ENCODE peak calls at places on chromosome 18, in six cellular contexts. One of them, this sample, is unnamed. For H3K27me3, the result is how much of the 10 kb centered on the place peaks cover.

GRCh38 chr18:35131387-35132283 is 90.4 kb downstream of the MAPRE2 start:
- DNase-seq in CD4-positive, alpha-beta T cell: no peak
- DNase-seq in right cardiac atrium: peak
- DNase-seq in CD8-positive, alpha-beta T cell: no peak
- DNase-seq in mesendoderm: no peak
- DNase-seq in spleen: no peak
- DNase-seq in this sample: no peak

GRCh38 chr18:36114251-36114650 is 14.9 kb downstream of the SLC39A6 start:
- DNase-seq in CD4-positive, alpha-beta T cell: no peak
- DNase-seq in right cardiac atrium: no peak
- DNase-seq in CD8-positive, alpha-beta T cell: no peak
- DNase-seq in mesendoderm: no peak
- DNase-seq in spleen: no peak
- DNase-seq in this sample: no peak

GRCh38 chr18:25517881-25518715 is 166.1 kb upstream of the ZNF521 start:
- DNase-seq in CD4-positive, alpha-beta T cell: no peak
- DNase-seq in right cardiac atrium: no peak
- DNase-seq in CD8-positive, alpha-beta T cell: no peak
- DNase-seq in mesendoderm: no peak
- DNase-seq in spleen: no peak
- DNase-seq in this sample: no peak

GRCh38 chr18:26803643-26804042 is 61.9 kb downstream of the AQP4 start:
- DNase-seq in CD4-positive, alpha-beta T cell: no peak
- DNase-seq in right cardiac atrium: no peak
- DNase-seq in CD8-positive, alpha-beta T cell: no peak
- DNase-seq in mesendoderm: peak
- DNase-seq in spleen: no peak
- DNase-seq in this sample: no peak

GRCh38 chr18:74899554-74899953 is 301.9 kb downstream of the ZNF407 start:
- DNase-seq in CD4-positive, alpha-beta T cell: no peak
- DNase-seq in right cardiac atrium: peak
- DNase-seq in CD8-positive, alpha-beta T cell: no peak
- DNase-seq in mesendoderm: no peak
- DNase-seq in spleen: no peak
- DNase-seq in this sample: peak

GRCh38 chr18:51211552-51211951 is 14.1 kb upstream of the MEX3C start:
- DNase-seq in CD4-positive, alpha-beta T cell: no peak
- DNase-seq in right cardiac atrium: peak
- DNase-seq in CD8-positive, alpha-beta T cell: no peak
- DNase-seq in mesendoderm: no peak
- DNase-seq in spleen: no peak
- DNase-seq in this sample: peak

GRCh38 chr18:73124165-73124564 is 256.4 kb upstream of the NETO1 start:
- DNase-seq in CD4-positive, alpha-beta T cell: no peak
- DNase-seq in right cardiac atrium: no peak
- DNase-seq in CD8-positive, alpha-beta T cell: no peak
- DNase-seq in mesendoderm: no peak
- DNase-seq in spleen: no peak
- DNase-seq in this sample: no peak

GRCh38 chr18:51614033-51614432 is 416.6 kb upstream of the MEX3C start:
- DNase-seq in CD4-positive, alpha-beta T cell: no peak
- DNase-seq in right cardiac atrium: no peak
- DNase-seq in CD8-positive, alpha-beta T cell: no peak
- DNase-seq in mesendoderm: peak
- DNase-seq in spleen: no peak
- DNase-seq in this sample: no peak

GRCh38 chr18:56257215-56257614 is 381.2 kb downstream of the TXNL1 start:
- DNase-seq in CD4-positive, alpha-beta T cell: no peak
- DNase-seq in right cardiac atrium: no peak
- DNase-seq in CD8-positive, alpha-beta T cell: no peak
- DNase-seq in mesendoderm: no peak
- DNase-seq in spleen: no peak
- DNase-seq in this sample: no peak

GRCh38 chr18:50944245-50944917 is 23.5 kb upstream of the ELAC1 start:
- DNase-seq in CD4-positive, alpha-beta T cell: no peak
- DNase-seq in right cardiac atrium: no peak
- DNase-seq in CD8-positive, alpha-beta T cell: no peak
- DNase-seq in mesendoderm: no peak
- DNase-seq in spleen: no peak
- DNase-seq in this sample: peak

GRCh38 chr18:54280206-54280550 is 10.9 kb downstream of the POLI start:
- DNase-seq in CD4-positive, alpha-beta T cell: no peak
- DNase-seq in right cardiac atrium: peak
- DNase-seq in CD8-positive, alpha-beta T cell: no peak
- DNase-seq in mesendoderm: peak
- DNase-seq in spleen: no peak
- DNase-seq in this sample: no peak

GRCh38 chr18:36583155-36583745 is 245.6 kb downstream of the TPGS2 start:
- DNase-seq in CD4-positive, alpha-beta T cell: no peak
- DNase-seq in right cardiac atrium: no peak
- DNase-seq in CD8-positive, alpha-beta T cell: no peak
- DNase-seq in mesendoderm: peak
- DNase-seq in spleen: no peak
- DNase-seq in this sample: no peak

GRCh38 chr18:79586436-79587297 is 92.9 kb upstream of the CTDP1 start:
- DNase-seq in CD4-positive, alpha-beta T cell: no peak
- DNase-seq in right cardiac atrium: peak
- DNase-seq in CD8-positive, alpha-beta T cell: no peak
- DNase-seq in mesendoderm: no peak
- DNase-seq in spleen: peak
- DNase-seq in this sample: no peak

GRCh38 chr18:39838831-39839230 is 2116.2 kb upstream of the PIK3C3 start:
- DNase-seq in CD4-positive, alpha-beta T cell: no peak
- DNase-seq in right cardiac atrium: no peak
- DNase-seq in CD8-positive, alpha-beta T cell: no peak
- DNase-seq in mesendoderm: no peak
- DNase-seq in spleen: no peak
- DNase-seq in this sample: no peak

GRCh38 chr18:57921708-57922107 is 118.6 kb upstream of the ATP8B1 start:
- DNase-seq in CD4-positive, alpha-beta T cell: no peak
- DNase-seq in right cardiac atrium: no peak
- DNase-seq in CD8-positive, alpha-beta T cell: no peak
- DNase-seq in mesendoderm: peak
- DNase-seq in spleen: no peak
- DNase-seq in this sample: no peak

DNA sequence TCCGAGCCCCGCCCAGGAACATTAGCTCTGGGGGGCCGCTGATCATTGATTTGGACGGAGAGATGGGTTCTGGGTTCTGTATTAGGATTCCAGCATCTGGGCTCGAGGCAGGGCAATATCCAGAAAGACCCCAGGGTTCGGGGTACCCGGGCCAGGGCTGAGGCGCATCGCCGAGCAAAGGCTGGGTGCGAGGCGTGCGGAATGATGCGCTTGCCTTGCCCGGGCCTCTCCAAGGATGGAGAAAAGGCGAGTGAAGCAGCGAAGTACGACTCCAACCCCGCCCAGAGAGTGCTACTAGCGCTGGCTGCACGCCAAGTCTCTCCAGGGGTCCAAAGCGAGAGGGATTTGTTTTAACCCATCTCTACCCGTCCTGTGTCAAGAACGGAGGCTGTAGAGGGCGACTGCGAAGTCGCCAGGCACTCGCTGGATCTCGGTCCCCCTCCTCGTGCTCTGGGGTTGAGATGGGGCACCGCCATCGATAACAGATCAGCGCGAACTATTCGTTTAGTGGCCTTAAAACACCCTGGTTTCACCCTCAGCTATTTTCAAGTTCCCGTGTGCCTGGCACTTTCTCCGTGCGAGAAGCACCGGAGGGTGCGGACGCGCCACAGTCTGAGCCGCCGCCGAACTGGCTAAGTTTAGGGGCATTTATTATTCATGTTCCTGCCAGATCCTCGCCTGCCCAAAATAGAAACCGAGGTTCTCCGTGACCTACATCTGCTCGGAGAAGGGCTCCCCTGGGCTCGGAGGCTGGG is 1.9 kb downstream of the ADCYAP1 start:
- DNase-seq in CD4-positive, alpha-beta T cell: no peak
- DNase-seq in right cardiac atrium: no peak
- DNase-seq in CD8-positive, alpha-beta T cell: no peak
- DNase-seq in mesendoderm: peak
- DNase-seq in spleen: no peak
- DNase-seq in this sample: no peak
- H3K27me3 ChIP-seq in CD4-positive, alpha-beta T cell: half or more
- H3K27me3 ChIP-seq in right cardiac atrium: under half
- H3K27me3 ChIP-seq in CD8-positive, alpha-beta T cell: under half
- H3K27me3 ChIP-seq in mesendoderm: half or more
- H3K27me3 ChIP-seq in spleen: half or more
- H3K27me3 ChIP-seq in this sample: under half

DNA sequence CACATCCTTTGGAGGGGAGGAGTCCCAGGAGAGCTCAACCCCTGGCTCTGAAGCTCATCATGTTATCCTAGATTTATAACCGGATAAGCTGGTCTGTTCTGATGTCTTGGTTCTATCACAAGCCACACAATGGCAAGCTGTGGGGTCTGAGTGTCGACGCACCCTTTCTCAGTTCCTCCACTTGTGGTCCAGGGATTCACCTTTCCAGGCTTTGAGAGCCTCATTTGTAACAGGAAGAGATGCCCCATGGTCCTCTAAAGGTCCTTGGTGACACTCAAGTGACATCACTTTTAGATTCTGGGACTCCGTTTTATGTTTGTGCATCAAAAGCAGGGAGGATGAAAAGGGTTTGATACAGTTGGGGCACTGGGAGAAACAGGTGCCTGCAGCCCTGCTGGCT is 172.6 kb downstream of the BCL2 start:
- DNase-seq in CD4-positive, alpha-beta T cell: no peak
- DNase-seq in right cardiac atrium: no peak
- DNase-seq in CD8-positive, alpha-beta T cell: no peak
- DNase-seq in mesendoderm: no peak
- DNase-seq in spleen: no peak
- DNase-seq in this sample: no peak
- H3K27me3 ChIP-seq in CD4-positive, alpha-beta T cell: under half
- H3K27me3 ChIP-seq in right cardiac atrium: under half
- H3K27me3 ChIP-seq in CD8-positive, alpha-beta T cell: under half
- H3K27me3 ChIP-seq in mesendoderm: under half
- H3K27me3 ChIP-seq in spleen: under half
- H3K27me3 ChIP-seq in this sample: under half

GRCh38 chr18:12262748-12263147 is 8.6 kb downstream of the CIDEA start:
- DNase-seq in CD4-positive, alpha-beta T cell: no peak
- DNase-seq in right cardiac atrium: no peak
- DNase-seq in CD8-positive, alpha-beta T cell: no peak
- DNase-seq in mesendoderm: no peak
- DNase-seq in spleen: peak
- DNase-seq in this sample: no peak
- H3K27me3 ChIP-seq in CD4-positive, alpha-beta T cell: under half
- H3K27me3 ChIP-seq in right cardiac atrium: under half
- H3K27me3 ChIP-seq in CD8-positive, alpha-beta T cell: under half
- H3K27me3 ChIP-seq in mesendoderm: under half
- H3K27me3 ChIP-seq in spleen: under half
- H3K27me3 ChIP-seq in this sample: under half

DNA sequence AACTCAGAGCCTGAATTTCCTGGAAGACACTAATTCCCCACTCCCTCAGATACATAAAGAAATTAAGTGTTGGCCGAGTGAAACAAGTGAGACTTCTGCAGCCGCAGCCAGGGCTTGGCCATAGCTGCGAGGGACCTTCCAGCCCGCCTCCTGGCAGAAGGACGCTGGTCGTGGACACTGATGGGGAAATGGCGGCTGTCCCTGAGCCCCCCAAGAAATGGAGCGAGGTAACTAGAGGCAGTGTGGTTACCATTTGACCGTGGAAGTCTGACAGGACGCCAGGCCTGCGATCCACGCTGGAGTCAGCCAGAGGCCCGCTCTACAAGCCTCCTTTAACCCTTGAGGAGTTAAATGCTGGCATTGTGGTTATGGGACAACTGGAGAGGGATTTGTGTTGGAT is 173.4 kb downstream of the BCL2 start:
- DNase-seq in CD4-positive, alpha-beta T cell: no peak
- DNase-seq in right cardiac atrium: peak
- DNase-seq in CD8-positive, alpha-beta T cell: no peak
- DNase-seq in mesendoderm: no peak
- DNase-seq in spleen: no peak
- DNase-seq in this sample: no peak
- H3K27me3 ChIP-seq in CD4-positive, alpha-beta T cell: under half
- H3K27me3 ChIP-seq in right cardiac atrium: under half
- H3K27me3 ChIP-seq in CD8-positive, alpha-beta T cell: under half
- H3K27me3 ChIP-seq in mesendoderm: under half
- H3K27me3 ChIP-seq in spleen: under half
- H3K27me3 ChIP-seq in this sample: under half

GRCh38 chr18:49562481-49563129 is 748 bp downstream of the LIPG start:
- DNase-seq in CD4-positive, alpha-beta T cell: no peak
- DNase-seq in right cardiac atrium: peak
- DNase-seq in CD8-positive, alpha-beta T cell: no peak
- DNase-seq in mesendoderm: peak
- DNase-seq in spleen: no peak
- DNase-seq in this sample: no peak
- H3K27me3 ChIP-seq in CD4-positive, alpha-beta T cell: half or more
- H3K27me3 ChIP-seq in right cardiac atrium: under half
- H3K27me3 ChIP-seq in CD8-positive, alpha-beta T cell: under half
- H3K27me3 ChIP-seq in mesendoderm: under half
- H3K27me3 ChIP-seq in spleen: under half
- H3K27me3 ChIP-seq in this sample: half or more

This sample was measured in psoas muscle.